ENCODE peak calls at places on chromosomes 13 and 19, in four cellular contexts. F is IMR-90, Z is H1, E is H9. O is an unnamed sample.
A peak's percentile ranks its signal among the peaks of the same experiment; 100 is the strongest.

GRCh38 chr13:109900723-109901122 is 114.3 kb upstream of the IRS2 start:
- DNase-seq in F (no peak), Z (no peak), E (no peak), O (no peak)

GRCh38 chr19:12244370-12244769 is 50.3 kb downstream of the ZNF44 start:
- DNase-seq in F (no peak), Z (no peak), E (no peak), O (peak; percentile 12)

GRCh38 chr19:2540646-2541454 is 64.9 kb downstream of the GADD45B start:
- DNase-seq in F (peak; percentile 97), Z (peak; percentile 90), E (peak; percentile 99), O (peak; percentile 100)

GRCh38 chr13:61414686-61415664 is 674 bp downstream of the PCDH20 start:
- DNase-seq in F (no peak), Z (peak; percentile 78), E (peak; percentile 93), O (peak; percentile 96)

GRCh38 chr19:28039677-28040381 is 1173.1 kb downstream of the UQCRFS1 start:
- DNase-seq in F (no peak), Z (no peak), E (no peak), O (no peak)

GRCh38 chr13:106573855-106574254 is 5.9 kb upstream of the ARGLU1 start:
- DNase-seq in F (peak; percentile 15), Z (no peak), E (no peak), O (no peak)

GRCh38 chr19:17259118-17259780 is 5.3 kb downstream of the USHBP1 start:
- DNase-seq in F (no peak), Z (no peak), E (no peak), O (peak; percentile 74)

GRCh38 chr13:40087021-40088002 is 431.9 kb downstream of the COG6 start:
- DNase-seq in F (no peak), Z (no peak), E (peak; percentile 39), O (no peak)

GRCh38 chr13:34913040-34913439 is 29.0 kb upstream of the NBEA start:
- DNase-seq in F (no peak), Z (peak; percentile 63), E (peak; percentile 76), O (peak; percentile 84)

GRCh38 chr19:2783781-2784145 is 690 bp upstream of the SGTA start:
- DNase-seq in F (no peak), Z (no peak), E (no peak), O (no peak)

GRCh38 chr19:4277051-4277700 is 1.9 kb upstream of the SHD start:
- DNase-seq in F (no peak), Z (no peak), E (no peak), O (no peak)

GRCh38 chr13:38630780-38631179 is 56.1 kb upstream of the FREM2 start:
- DNase-seq in F (peak; percentile 32), Z (no peak), E (no peak), O (no peak)

GRCh38 chr19:47109541-47110375 is 3.8 kb downstream of the ZC3H4 start:
- DNase-seq in F (peak; percentile 49), Z (no peak), E (no peak), O (peak; percentile 60)

GRCh38 chr13:47549219-47549752 is 451.8 kb downstream of the SUCLA2 start:
- DNase-seq in F (no peak), Z (no peak), E (no peak), O (peak; percentile 37)

GRCh38 chr19:554817-555216 is 11.0 kb downstream of the GZMM start:
- DNase-seq in F (no peak), Z (no peak), E (no peak), O (no peak)

GRCh38 chr13:66811445-66811844 is 418.7 kb downstream of the PCDH9 start:
- DNase-seq in F (no peak), Z (no peak), E (no peak), O (no peak)

GRCh38 chr13:63308585-63308984 is 1892.9 kb upstream of the PCDH20 start:
- DNase-seq in F (no peak), Z (no peak), E (no peak), O (no peak)

GRCh38 chr13:96817336-96817941 is 176.8 kb downstream of the OXGR1 start:
- DNase-seq in F (peak; percentile 10), Z (no peak), E (no peak), O (peak; percentile 55)

GRCh38 chr13:79966502-79966901 is 374.4 kb downstream of the SPRY2 start:
- DNase-seq in F (no peak), Z (no peak), E (peak; percentile 70), O (peak; percentile 79)

GRCh38 chr13:93723316-93723715 is 496.7 kb downstream of the GPC6 start:
- DNase-seq in F (peak; percentile 55), Z (no peak), E (no peak), O (no peak)

GRCh38 chr19:50313812-50314536 is 15.2 kb downstream of the KCNC3 start:
- DNase-seq in F (no peak), Z (peak; percentile 86), E (peak; percentile 87), O (peak; percentile 84)

GRCh38 chr13:102517959-102518358 is 78.8 kb upstream of the TPP2 start:
- DNase-seq in F (no peak), Z (no peak), E (no peak), O (no peak)

GRCh38 chr13:20001351-20001750 is 42.8 kb downstream of the ZMYM2 start:
- DNase-seq in F (peak; percentile 21), Z (no peak), E (no peak), O (no peak)

GRCh38 chr19:16042533-16043085 is 33.7 kb upstream of the TPM4 start:
- DNase-seq in F (peak; percentile 19), Z (no peak), E (no peak), O (no peak)

GRCh38 chr19:18433735-18434398 is 4.1 kb downstream of the ISYNA1 start:
- DNase-seq in F (no peak), Z (peak; percentile 82), E (peak; percentile 89), O (peak; percentile 74)

GRCh38 chr19:11265177-11265784 is 3.0 kb upstream of the DOCK6 start:
- DNase-seq in F (no peak), Z (no peak), E (no peak), O (no peak)

GRCh38 chr13:67619346-67619745 is 389.2 kb upstream of the PCDH9 start:
- DNase-seq in F (peak; percentile 59), Z (no peak), E (no peak), O (no peak)

GRCh38 chr13:54387607-54388006 is 1359.0 kb downstream of the OLFM4 start:
- DNase-seq in F (no peak), Z (no peak), E (no peak), O (peak; percentile 24)

GRCh38 chr13:75305057-75305456 is 176.9 kb downstream of the TBC1D4 start:
- DNase-seq in F (no peak), Z (no peak), E (no peak), O (no peak)

DNA sequence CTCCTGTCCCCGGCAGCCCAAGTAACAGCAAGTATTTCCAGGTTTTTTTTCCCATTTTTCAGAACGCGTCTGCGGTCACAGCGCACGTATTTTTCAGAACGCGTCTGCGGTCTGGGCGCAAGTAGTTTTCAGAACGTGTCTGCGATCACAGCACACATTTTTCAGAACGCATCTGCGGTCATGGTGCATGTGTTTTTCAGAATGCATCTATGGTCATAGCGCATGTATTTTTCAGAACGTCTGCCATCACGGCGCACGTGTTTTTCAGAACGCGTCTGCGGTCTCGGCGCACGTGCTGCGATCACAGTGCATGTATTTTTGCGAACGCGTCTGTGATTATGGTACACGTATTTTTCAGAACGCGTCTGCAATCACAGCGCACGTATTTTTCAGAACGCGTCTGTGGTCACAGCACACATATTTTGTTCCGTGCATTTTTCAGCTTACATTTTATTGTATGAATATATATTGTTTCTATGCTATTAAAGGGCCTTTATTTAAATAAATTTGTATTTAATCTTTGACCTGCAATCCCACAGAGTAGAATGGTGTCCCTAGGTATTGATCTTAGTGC is 19.7 kb downstream of the ATP4B start:
- DNase-seq in F (no peak), Z (no peak), E (no peak), O (no peak)
- H4K5ac ChIP-seq in F (no peak overlapping the region), Z (no peak overlapping the region), E (no peak overlapping the region), O (no peak overlapping the region)

GRCh38 chr13:28531195-28531955 is 36.4 kb upstream of the FLT1 start:
- DNase-seq in F (peak; percentile 30), Z (peak; percentile 81), E (no peak), O (peak; percentile 77)

GRCh38 chr13:28532226-28533048 is 37.5 kb upstream of the FLT1 start:
- DNase-seq in F (no peak), Z (peak; percentile 71), E (peak; percentile 57), O (peak; percentile 44)

GRCh38 chr13:28529836-28530235 is 34.9 kb upstream of the FLT1 start:
- DNase-seq in F (no peak), Z (no peak), E (no peak), O (no peak)

GRCh38 chr13:28531956-28532225 is 37.0 kb upstream of the FLT1 start:
- DNase-seq in F (no peak), Z (no peak), E (no peak), O (no peak)

GRCh38 chr13:28530729-28531194 is 35.8 kb upstream of the FLT1 start:
- DNase-seq in F (no peak), Z (no peak), E (peak; percentile 72), O (no peak)
- H3K27me3 ChIP-seq in F (peaks cover 3% of the 10 kb centered on the region), Z (no peaks in the 10 kb centered on the region), E (no peaks in the 10 kb centered on the region), O (peaks cover 2% of the 10 kb centered on the region)

DNA sequence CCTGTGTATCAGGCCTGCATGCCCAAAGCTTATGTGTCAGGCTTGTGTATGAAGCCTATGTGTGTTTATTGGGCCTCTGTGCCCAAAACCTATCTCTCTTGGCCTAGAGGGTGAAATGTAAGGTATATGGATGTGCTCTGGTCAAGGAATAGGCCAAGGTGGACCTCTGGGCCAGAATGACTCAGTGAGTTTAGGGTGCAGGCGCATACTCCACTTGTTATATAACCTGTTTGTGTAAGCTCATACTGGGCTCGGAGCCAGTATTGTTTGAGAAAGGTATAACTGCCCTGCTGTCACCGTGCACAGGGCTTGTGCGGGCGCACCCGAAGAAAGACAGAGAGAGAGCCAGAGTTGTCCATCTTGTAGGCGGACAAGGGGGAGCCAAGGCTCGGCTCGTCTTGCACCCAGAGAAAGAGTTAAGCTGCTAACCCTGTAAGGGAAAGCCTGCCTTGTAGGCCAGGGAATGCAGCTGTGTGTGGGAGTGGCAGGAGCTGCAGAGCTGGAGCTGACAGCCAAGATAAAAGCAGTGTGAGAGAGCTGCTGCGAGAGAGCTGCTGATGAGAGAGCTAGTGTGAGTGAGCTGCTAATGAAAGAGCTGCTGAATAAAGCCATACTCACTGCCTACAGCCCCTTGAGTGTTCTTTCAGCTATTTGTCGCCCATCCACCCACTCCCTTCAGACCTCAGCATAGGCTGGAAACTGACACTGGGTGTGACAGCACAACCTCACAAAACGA is 43.4 kb upstream of the N4BP2L1 start:
- DNase-seq in F (peak; percentile 67), Z (no peak), E (no peak), O (no peak)
- H4K5ac ChIP-seq in F (no peak overlapping the region), Z (no peak overlapping the region), E (no peak overlapping the region), O (no peak overlapping the region)

GRCh38 chr19:49061000-49061399 is 3.5 kb upstream of the CGB7 start:
- DNase-seq in F (no peak), Z (no peak), E (no peak), O (no peak)

GRCh38 chr19:49064768-49065611 is at the start of gene NTF4:
- DNase-seq in F (no peak), Z (peak; percentile 78), E (peak; percentile 80), O (peak; percentile 76)

GRCh38 chr19:49065905-49066512 is 1.4 kb upstream of the NTF4 start:
- DNase-seq in F (no peak), Z (no peak), E (no peak), O (peak; percentile 38)

GRCh38 chr19:49061445-49061844 is 3.2 kb downstream of the NTF4 start:
- DNase-seq in F (no peak), Z (no peak), E (no peak), O (no peak)

DNA sequence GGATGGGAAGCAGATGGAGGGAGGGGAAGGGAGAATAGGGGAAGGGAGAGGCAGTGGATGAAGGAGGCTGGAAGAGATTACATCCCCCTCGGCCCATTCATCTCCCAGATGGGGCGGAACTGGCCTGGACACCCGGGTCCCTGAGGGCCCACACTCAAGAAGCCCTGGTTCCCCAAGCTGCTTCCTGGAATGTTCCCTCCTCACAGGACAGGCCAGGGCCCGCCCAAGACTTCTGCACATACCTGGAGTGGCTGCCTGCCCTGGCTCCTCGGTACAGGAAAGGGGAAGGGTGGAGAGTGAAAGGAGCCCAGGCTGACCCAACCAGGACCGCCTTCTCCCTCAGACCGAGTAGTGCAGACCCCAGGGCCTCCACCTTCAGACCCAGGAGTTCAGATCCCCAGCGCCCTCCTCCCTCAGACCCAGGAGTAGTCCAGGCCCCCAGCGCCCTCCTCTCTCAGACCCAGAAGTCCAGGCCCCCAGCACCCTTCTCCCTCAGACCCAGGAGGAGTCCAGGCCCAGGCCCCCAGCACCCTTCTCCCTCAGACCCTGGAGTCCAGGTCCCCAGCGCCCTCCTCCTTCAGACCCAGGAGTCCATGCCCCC is 489 bp downstream of the NTF4 start:
- DNase-seq in F (no peak), Z (no peak), E (peak; percentile 68), O (peak; percentile 29)
- H3K27me3 ChIP-seq in F (peaks cover 41% of the 10 kb centered on the region), Z (no peaks in the 10 kb centered on the region), E (peaks cover 17% of the 10 kb centered on the region), O (no peaks in the 10 kb centered on the region)